ENCODE peak calls at places on chromosomes 6 and 20, in nine cellular contexts. X is non-pigmented ciliary epithelial cell; B is activated CD4-positive, alpha-beta T cell treated with anti-CD3 and anti-CD28 coated beads, Interleukin-2, amount 50 U/mL, for 24 hours; Q is amygdala; C is psoas muscle; O is endothelial cell of umbilical vein; S is AG04450; H is K562; M is astrocyte of the spinal cord. L is an unnamed sample.

GRCh38 chr20:53599039-53599362 is 5.4 kb upstream of the ZNF217 start:
- DNase-seq in B (no peak), M (no peak), O (no peak), Q (no peak), X (no peak), H (no peak), C (no peak), S (no peak), L (no peak)

GRCh38 chr6:47278545-47278944 is 31.2 kb downstream of the TNFRSF21 start:
- DNase-seq in C (no peak), O (no peak), Q (no peak), H (no peak), S (peak), X (no peak), M (peak), B (no peak), L (no peak)

GRCh38 chr6:161744211-161745067 is 470.6 kb upstream of the AGPAT4 start:
- DNase-seq in H (no peak), O (peak), C (no peak), Q (no peak), B (no peak), S (no peak), M (peak), X (no peak), L (no peak)

GRCh38 chr6:146881228-146882181 is 282.7 kb downstream of the ADGB start:
- DNase-seq in C (no peak), B (no peak), O (no peak), H (no peak), S (no peak), X (no peak), Q (no peak), M (no peak), L (no peak)

GRCh38 chr6:33613146-33613793 is 7.9 kb upstream of the ITPR3 start:
- DNase-seq in C (no peak), B (no peak), M (peak), H (no peak), X (no peak), O (no peak), Q (no peak), S (no peak), L (no peak)

GRCh38 chr20:43722153-43722505 is 4.7 kb downstream of the GTSF1L start:
- DNase-seq in M (no peak), C (no peak), S (no peak), H (no peak), X (no peak), O (no peak), B (peak), Q (no peak), L (no peak)

GRCh38 chr6:8130399-8130798 is 28.1 kb upstream of the EEF1E1 start:
- DNase-seq in Q (no peak), X (no peak), S (no peak), O (no peak), H (no peak), M (no peak), B (no peak), C (no peak), L (no peak)

GRCh38 chr6:108133594-108134179 is 32.1 kb upstream of the NR2E1 start:
- DNase-seq in M (peak), B (no peak), C (peak), O (peak), H (peak), Q (peak), S (peak), X (peak), L (peak)

GRCh38 chr6:160110724-160111123 is 10.9 kb upstream of the SLC22A1 start:
- DNase-seq in O (no peak), Q (no peak), S (no peak), C (no peak), H (no peak), B (no peak), X (peak), M (peak), L (no peak)

GRCh38 chr6:156021746-156022396 is 566.2 kb upstream of the NOX3 start:
- DNase-seq in C (no peak), S (no peak), M (peak), H (no peak), Q (no peak), O (no peak), B (no peak), X (peak), L (no peak)

GRCh38 chr6:166333172-166333995 is 9.0 kb downstream of the SFT2D1 start:
- DNase-seq in M (no peak), B (no peak), O (no peak), X (no peak), C (no peak), Q (no peak), S (no peak), H (no peak), L (no peak)

GRCh38 chr6:112311950-112312547 is 35.1 kb upstream of the RFPL4B start:
- DNase-seq in S (no peak), O (peak), X (no peak), M (peak), H (peak), Q (no peak), B (no peak), C (no peak), L (peak)

GRCh38 chr6:116536216-116536621 is 9.3 kb downstream of the TRAPPC3L start:
- DNase-seq in C (no peak), O (peak), M (peak), B (no peak), X (no peak), Q (no peak), H (peak), S (no peak), L (peak)

GRCh38 chr6:42974919-42975505 is 4.0 kb downstream of the PEX6 start:
- DNase-seq in M (no peak), X (no peak), O (no peak), S (no peak), Q (no peak), C (no peak), B (no peak), H (no peak), L (no peak)

GRCh38 chr20:5000263-5001173 is 792 bp downstream of the SLC23A2 start:
- DNase-seq in C (peak), M (no peak), B (no peak), X (no peak), O (no peak), S (no peak), H (no peak), Q (peak), L (peak)

GRCh38 chr6:13044896-13045295 is 283.4 kb downstream of the TBC1D7 start:
- DNase-seq in Q (no peak), S (no peak), C (no peak), X (no peak), M (no peak), B (no peak), H (no peak), O (no peak), L (no peak)

GRCh38 chr6:537114-537513 is 119.8 kb downstream of the HUS1B start:
- DNase-seq in Q (no peak), O (no peak), M (no peak), S (no peak), X (no peak), B (no peak), H (no peak), C (no peak), L (no peak)

GRCh38 chr20:41087325-41087685 is 50.0 kb upstream of the PLCG1 start:
- DNase-seq in S (no peak), H (no peak), X (no peak), B (no peak), C (no peak), O (no peak), Q (no peak), M (no peak), L (no peak)

GRCh38 chr20:2872304-2873009 is 824 bp upstream of the PTPRA start:
- DNase-seq in X (no peak), S (no peak), C (peak), B (peak), M (peak), Q (peak), O (peak), H (peak), L (peak)

GRCh38 chr6:137076277-137077068 is 31.7 kb upstream of the IL20RA start:
- DNase-seq in H (peak), X (peak), Q (peak), B (no peak), O (peak), M (peak), S (peak), C (peak), L (peak)

GRCh38 chr6:122322824-122323223 is 76.6 kb upstream of the HSF2 start:
- DNase-seq in H (no peak), X (peak), C (no peak), O (peak), B (no peak), S (no peak), M (peak), Q (no peak), L (peak)

GRCh38 chr6:21823371-21823770 is 229.8 kb downstream of the SOX4 start:
- DNase-seq in M (no peak), H (no peak), B (no peak), S (no peak), O (peak), Q (no peak), X (no peak), C (no peak), L (no peak)